ENCODE peak calls at places on chromosomes 11 and 22, in five cellular contexts. E is HAP-1, Q is HL-60, F is HCEC 1CT, Y is spleen. B is an unnamed sample.

GRCh38 chr11:118045191-118045590 is 31.7 kb upstream of the TMPRSS4 start:
- DNase-seq in Q (no peak), Y (no peak), E (no peak), F (no peak), B (no peak)

GRCh38 chr11:46628961-46629360 is 11.6 kb downstream of the ATG13 start:
- DNase-seq in Y (no peak), Q (no peak), E (no peak), F (no peak), B (no peak)

GRCh38 chr11:27571151-27571840 is 64.7 kb upstream of the LIN7C start:
- DNase-seq in F (no peak), Y (no peak), E (no peak), Q (no peak), B (peak)

GRCh38 chr11:1116104-1116503 is 41.4 kb downstream of the MUC2 start:
- DNase-seq in E (no peak), Q (no peak), F (no peak), Y (no peak), B (no peak)

GRCh38 chr11:19845633-19846032 is 133.0 kb downstream of the NAV2 start:
- DNase-seq in Y (no peak), F (no peak), Q (no peak), E (no peak), B (no peak)

GRCh38 chr22:48321986-48322545 is 1505.6 kb downstream of the BRD1 start:
- DNase-seq in F (no peak), Y (peak), Q (no peak), E (no peak), B (no peak)

GRCh38 chr11:68206211-68206610 is 6.9 kb downstream of the KMT5B start:
- DNase-seq in E (peak), Y (peak), Q (peak), F (peak), B (peak)

GRCh38 chr11:61378713-61379313 is 13.6 kb upstream of the TMEM216 start:
- DNase-seq in Q (peak), E (no peak), F (peak), Y (no peak), B (peak)

GRCh38 chr11:60314607-60315321 is 12.3 kb upstream of the MS4A6E start:
- DNase-seq in Q (no peak), Y (no peak), F (no peak), E (no peak), B (no peak)

GRCh38 chr22:43911351-43911750 is 12.3 kb upstream of the PNPLA3 start:
- DNase-seq in Q (no peak), E (no peak), Y (no peak), F (no peak), B (no peak)

GRCh38 chr11:12914401-12914912 is 94.7 kb upstream of the RASSF10 start:
- DNase-seq in E (peak), Q (peak), F (no peak), Y (no peak), B (peak)

GRCh38 chr11:44808053-44808753 is 81.4 kb downstream of the TSPAN18 start:
- DNase-seq in E (no peak), F (no peak), Q (no peak), Y (peak), B (no peak)

GRCh38 chr22:40478456-40479125 is 108.2 kb downstream of the SGSM3 start:
- DNase-seq in F (no peak), Y (no peak), E (no peak), Q (no peak), B (no peak)

GRCh38 chr11:107789767-107790166 is 68.8 kb downstream of the SLC35F2 start:
- DNase-seq in E (no peak), Y (no peak), F (no peak), Q (no peak), B (no peak)

GRCh38 chr11:129652828-129653227 is 162.8 kb upstream of the TMEM45B start:
- DNase-seq in Q (no peak), E (no peak), F (peak), Y (no peak), B (peak)

GRCh38 chr11:86625544-86625943 is 46.9 kb downstream of the ME3 start:
- DNase-seq in Y (no peak), E (no peak), Q (no peak), F (no peak), B (no peak)

GRCh38 chr11:13215157-13215556 is 62.4 kb upstream of the BMAL1 start:
- DNase-seq in Q (no peak), F (peak), E (no peak), Y (no peak), B (peak)

GRCh38 chr11:47394322-47395224 is 13.8 kb upstream of the SLC39A13 start:
- DNase-seq in Q (peak), F (no peak), Y (peak), E (no peak), B (peak)

GRCh38 chr11:45219411-45219810 is 66.7 kb downstream of the SYT13 start:
- DNase-seq in E (no peak), Y (no peak), Q (no peak), F (no peak), B (no peak)

GRCh38 chr11:11620251-11620965 is 1.4 kb downstream of the GALNT18 start:
- DNase-seq in F (no peak), Q (no peak), Y (peak), E (peak), B (peak)

GRCh38 chr11:35138949-35139881 is at the start of gene CD44:
- DNase-seq in E (no peak), Q (peak), F (peak), Y (peak), B (peak)

GRCh38 chr22:40853961-40854360 is 2.5 kb downstream of the ST13 start:
- DNase-seq in Y (no peak), E (no peak), Q (no peak), F (peak), B (no peak)

GRCh38 chr22:33807465-33807864 is 112.8 kb downstream of the LARGE1 start:
- DNase-seq in E (no peak), Y (no peak), Q (no peak), F (no peak), B (peak)

GRCh38 chr22:49951001-49951677 is 9.4 kb upstream of the PIM3 start:
- DNase-seq in Q (peak), F (no peak), Y (no peak), E (no peak), B (peak)

GRCh38 chr11:128182844-128183243 is 404.5 kb downstream of the ETS1 start:
- DNase-seq in Q (no peak), E (no peak), F (no peak), Y (no peak), B (no peak)